ENCODE peak calls at places on chromosome 19, in five cellular contexts. B, Z, G, E and D are unnamed samples.

GRCh38 chr19:30649149-30649548 is 277.0 kb downstream of the ZNF536 start:
- DNase-seq in G (no peak), E (no peak), Z (no peak), B (no peak), D (no peak)

GRCh38 chr19:29491995-29492577 is 33.7 kb upstream of the VSTM2B start:
- DNase-seq in E (no peak), B (no peak), G (no peak), Z (no peak), D (no peak)

GRCh38 chr19:9018163-9018875 is 8.1 kb upstream of the MUC16 start:
- DNase-seq in G (no peak), B (no peak), E (no peak), Z (no peak), D (no peak)

GRCh38 chr19:55305491-55305890 is 19.6 kb downstream of the TMEM150B start:
- DNase-seq in Z (peak), E (no peak), G (peak), B (no peak), D (no peak)

GRCh38 chr19:6809262-6809661 is 36.8 kb downstream of the VAV1 start:
- DNase-seq in B (no peak), G (no peak), E (no peak), Z (no peak), D (no peak)

GRCh38 chr19:43767316-43767715 is 12.6 kb upstream of the SMG9 start:
- DNase-seq in B (no peak), E (no peak), G (no peak), Z (no peak), D (no peak)

GRCh38 chr19:54432144-54432738 is 16.8 kb upstream of the LENG8 start:
- DNase-seq in E (no peak), G (no peak), B (no peak), Z (no peak), D (no peak)

GRCh38 chr19:2923510-2923909 is 21.3 kb downstream of the ZNF77 start:
- DNase-seq in E (no peak), G (no peak), B (peak), Z (no peak), D (peak)

GRCh38 chr19:54273811-54274210 is 7.1 kb downstream of the LILRB2 start:
- DNase-seq in E (no peak), G (no peak), Z (no peak), B (no peak), D (no peak)

GRCh38 chr19:19306191-19306590 is 14.1 kb downstream of the SUGP1 start:
- DNase-seq in E (no peak), B (no peak), Z (no peak), G (no peak), D (no peak)

GRCh38 chr19:18896421-18896841 is 473 bp upstream of the CERS1 start:
- DNase-seq in B (no peak), Z (no peak), E (no peak), G (peak), D (no peak)

GRCh38 chr19:41161903-41162302 is 31.1 kb upstream of the CYP2S1 start:
- DNase-seq in E (no peak), B (no peak), Z (no peak), G (no peak), D (no peak)
- TF ChIP-seq CTCF in E (peak), B (no peak), Z (no peak), G (no peak), D (no peak)

GRCh38 chr19:44777715-44778347 is at the start of gene CBLC:
- DNase-seq in Z (no peak), E (no peak), B (no peak), G (no peak), D (no peak)
- TF ChIP-seq CTCF in Z (no peak), E (peak), B (no peak), G (no peak), D (no peak)

GRCh38 chr19:35882074-35882832 is 13.9 kb downstream of the APLP1 start:
- DNase-seq in Z (peak), E (peak), G (no peak), B (no peak), D (peak)
- TF ChIP-seq CTCF in Z (peak), E (peak), G (peak), B (peak), D (peak)

GRCh38 chr19:34176581-34176980 is 4.3 kb downstream of the LSM14A start:
- DNase-seq in G (no peak), E (no peak), Z (no peak), B (no peak), D (no peak)

GRCh38 chr19:34172661-34173144 is 399 bp downstream of the LSM14A start:
- DNase-seq in Z (no peak), B (no peak), E (peak), G (no peak), D (no peak)

GRCh38 chr19:34171877-34172660 is at the start of gene LSM14A:
- DNase-seq in G (peak), B (no peak), Z (peak), E (peak), D (peak)

GRCh38 chr19:34171539-34171876 is 796 bp upstream of the LSM14A start:
- DNase-seq in B (peak), E (peak), Z (no peak), G (no peak), D (no peak)

GRCh38 chr19:34173145-34173956 is 1.0 kb downstream of the LSM14A start:
- DNase-seq in E (no peak), G (no peak), B (no peak), Z (peak), D (no peak)
- TF ChIP-seq CTCF in E (no peak), G (no peak), B (no peak), Z (no peak), D (no peak)

GRCh38 chr19:15418588-15419412 is at the start of gene AKAP8L:
- DNase-seq in G (peak), B (peak), E (peak), Z (peak), D (peak)
- TF ChIP-seq CTCF in G (peak), B (peak), E (peak), Z (peak), D (peak)

DNA sequence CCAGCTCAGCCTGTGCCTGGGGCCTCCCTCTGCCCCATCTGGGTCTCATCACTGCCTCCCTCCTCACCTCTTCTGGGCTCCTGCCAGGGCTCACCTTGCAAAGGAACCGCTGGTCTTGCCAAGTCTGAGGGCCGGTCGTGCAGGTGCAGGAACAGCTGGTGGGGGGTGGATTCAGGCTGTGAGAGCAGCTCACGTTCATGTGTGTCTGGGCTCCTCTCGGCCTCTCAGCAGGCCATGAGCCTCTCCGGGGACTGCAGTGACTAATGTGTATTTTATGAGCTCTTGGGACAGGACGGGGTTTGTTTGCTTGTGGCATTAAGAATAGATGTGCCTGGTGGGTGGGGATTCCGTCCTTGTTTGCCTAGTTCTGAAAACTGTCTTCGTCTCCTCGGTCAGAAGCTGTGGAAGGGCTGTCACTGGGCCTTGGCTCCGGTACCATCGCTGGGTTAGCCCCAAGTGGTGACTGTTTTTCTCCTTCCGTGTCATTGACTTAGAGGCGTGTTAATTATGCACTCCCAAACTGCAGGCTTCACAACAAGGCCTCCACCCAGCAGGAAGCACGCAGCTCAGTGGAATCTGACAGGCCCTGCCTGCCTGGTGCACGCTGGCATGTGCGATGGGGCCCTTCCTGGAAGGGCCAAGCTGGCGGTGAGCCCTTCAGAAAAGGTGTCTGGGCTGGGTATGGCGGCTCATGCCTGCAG is 77.6 kb downstream of the KDM4B start:
- DNase-seq in E (peak), Z (no peak), G (no peak), B (no peak), D (no peak)
- TF ChIP-seq CTCF in E (no peak), Z (no peak), G (no peak), B (no peak), D (no peak)

DNA sequence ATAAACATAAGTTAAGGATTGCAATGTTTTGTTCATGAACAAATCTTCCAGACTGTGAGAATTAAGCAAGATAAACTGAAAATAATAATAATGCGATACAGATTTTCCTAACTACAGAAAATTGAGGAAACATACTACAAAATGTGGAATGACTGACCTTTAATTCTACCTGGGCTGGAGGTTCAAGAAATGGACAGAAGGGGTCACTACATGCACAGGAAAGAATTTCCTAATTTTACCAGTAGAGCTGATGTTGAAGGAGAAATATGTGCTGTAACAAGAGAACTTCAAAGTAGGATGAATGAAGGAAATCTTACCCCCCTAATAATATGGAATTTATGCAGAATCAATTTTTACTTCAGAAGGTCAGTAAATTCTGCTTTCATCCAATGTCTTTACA is 62.3 kb downstream of the ZNF627 start:
- DNase-seq in Z (no peak), G (no peak), E (no peak), B (no peak), D (no peak)
- TF ChIP-seq CTCF in Z (no peak), G (no peak), E (no peak), B (peak), D (peak)

GRCh38 chr19:5137571-5138124 is 168.7 kb downstream of the KDM4B start:
- DNase-seq in Z (no peak), E (no peak), B (no peak), G (no peak), D (no peak)
- TF ChIP-seq CTCF in Z (no peak), E (peak), B (peak), G (peak), D (peak)